ENCODE peak calls at places on chromosomes 1 and 21, in eight cellular contexts. Y is CD8-positive, alpha-beta T cell; H is lower lobe of right lung; D is cardiac muscle cell; W is NB4; F is breast epithelium; B is thyroid gland; M is astrocyte of the spinal cord. R is an unnamed sample.

GRCh38 chr1:151892190-151892589 is 17.1 kb downstream of the THEM4 start:
- DNase-seq in B (no peak), F (no peak), H (no peak), D (no peak), Y (no peak), M (peak; percentile 37), W (no peak), R (no peak)

GRCh38 chr1:219276029-219276738 is 102.5 kb downstream of the LYPLAL1 start:
- DNase-seq in H (no peak), W (no peak), D (no peak), B (no peak), Y (no peak), F (no peak), M (no peak), R (no peak)

GRCh38 chr1:45512641-45513054 is 9.0 kb downstream of the PRDX1 start:
- DNase-seq in B (peak; percentile 67), D (peak; percentile 76), F (no peak), H (no peak), Y (peak; percentile 66), W (peak; percentile 81), M (peak; percentile 58), R (no peak)

GRCh38 chr1:108502624-108503023 is 52.5 kb downstream of the NBPF6 start:
- DNase-seq in F (no peak), H (no peak), M (peak; percentile 15), B (no peak), Y (no peak), W (no peak), D (no peak), R (no peak)

GRCh38 chr21:33109574-33110339 is 39.8 kb downstream of the OLIG1 start:
- DNase-seq in M (no peak), W (peak; percentile 93), F (no peak), H (no peak), B (no peak), D (peak; percentile 15), Y (no peak), R (no peak)

GRCh38 chr1:20185834-20186782 is at the start of the genes PLA2G2C and UBXN10:
- DNase-seq in W (peak; percentile 52), F (peak; percentile 45), M (no peak), B (peak; percentile 85), H (peak; percentile 83), Y (peak; percentile 61), D (peak; percentile 66), R (peak; percentile 88)

GRCh38 chr1:206803221-206803730 is 31.0 kb upstream of the IL10 start:
- DNase-seq in M (no peak), H (no peak), W (no peak), D (no peak), Y (peak; percentile 79), F (peak; percentile 33), B (peak; percentile 10), R (peak; percentile 55)

GRCh38 chr21:43262427-43262826 is 93.6 kb downstream of the CRYAA start:
- DNase-seq in D (no peak), F (no peak), W (peak; percentile 23), Y (no peak), M (no peak), H (peak; percentile 33), B (no peak), R (peak; percentile 59)

GRCh38 chr1:44035726-44036408 is 4.6 kb upstream of the SLC6A9 start:
- DNase-seq in W (peak; percentile 38), M (no peak), D (no peak), B (no peak), H (no peak), F (no peak), Y (no peak), R (no peak)

GRCh38 chr1:172662464-172663109 is 3.7 kb downstream of the FASLG start:
- DNase-seq in H (peak; percentile 66), D (no peak), W (peak; percentile 95), Y (peak; percentile 89), M (peak; percentile 84), F (peak; percentile 33), B (peak; percentile 34), R (peak; percentile 65)

GRCh38 chr1:46605242-46605641 is 1.2 kb upstream of the MKNK1 start:
- DNase-seq in Y (peak; percentile 64), B (no peak), M (no peak), W (peak; percentile 44), F (no peak), D (no peak), H (no peak), R (no peak)

GRCh38 chr1:85581802-85582686 is 1.5 kb downstream of the CCN1 start:
- DNase-seq in B (peak; percentile 91), H (peak; percentile 80), D (peak; percentile 70), W (no peak), F (peak; percentile 73), Y (no peak), M (peak; percentile 82), R (no peak)

GRCh38 chr1:94531664-94532063 is 9.9 kb downstream of the F3 start:
- DNase-seq in H (no peak), M (no peak), F (no peak), W (no peak), Y (no peak), D (no peak), B (no peak), R (no peak)

GRCh38 chr1:221810406-221810805 is 68.5 kb upstream of the DUSP10 start:
- DNase-seq in W (no peak), B (no peak), D (no peak), M (peak; percentile 81), Y (no peak), F (no peak), H (no peak), R (no peak)

GRCh38 chr1:232416026-232416568 is 213.8 kb downstream of the SIPA1L2 start:
- DNase-seq in H (no peak), F (no peak), M (no peak), B (peak; percentile 68), D (no peak), W (no peak), Y (no peak), R (no peak)

GRCh38 chr1:234613992-234614584 is 4.1 kb upstream of the IRF2BP2 start:
- DNase-seq in H (no peak), W (peak; percentile 14), F (no peak), B (no peak), M (peak; percentile 44), Y (no peak), D (no peak), R (no peak)

GRCh38 chr1:154304664-154305337 is 16.1 kb upstream of the AQP10 start:
- DNase-seq in Y (no peak), B (no peak), M (no peak), D (no peak), F (no peak), W (no peak), H (no peak), R (no peak)

GRCh38 chr1:48026275-48026674 is 29.1 kb upstream of the TRABD2B start:
- DNase-seq in B (no peak), Y (no peak), W (peak; percentile 42), D (no peak), F (no peak), H (no peak), M (no peak), R (no peak)

GRCh38 chr1:64163972-64164371 is 39.5 kb upstream of the UBE2U start:
- DNase-seq in M (peak; percentile 63), B (no peak), H (no peak), Y (no peak), F (no peak), D (no peak), W (no peak), R (no peak)

GRCh38 chr1:97044159-97044760 is 322.7 kb downstream of the PTBP2 start:
- DNase-seq in Y (no peak), F (no peak), W (no peak), B (no peak), D (no peak), M (no peak), H (no peak), R (no peak)

GRCh38 chr1:64942118-64942517 is 24.2 kb downstream of the JAK1 start:
- DNase-seq in B (no peak), D (no peak), W (no peak), M (no peak), F (no peak), H (no peak), Y (no peak), R (no peak)

GRCh38 chr1:185681034-185681633 is 53.1 kb upstream of the HMCN1 start:
- DNase-seq in B (no peak), H (no peak), D (peak; percentile 64), M (peak; percentile 28), F (no peak), Y (no peak), W (peak; percentile 60), R (no peak)
- TF ChIP-seq CTCF in B (peak; percentile 25), H (peak; percentile 74), D (peak; percentile 68), M (peak; percentile 68), F (no peak), Y (peak; percentile 30), W (peak; percentile 44), R (peak; percentile 27)

GRCh38 chr1:188988589-188988988 is 1489.1 kb downstream of the BRINP3 start:
- DNase-seq in W (no peak), H (no peak), F (no peak), M (no peak), D (no peak), B (no peak), Y (no peak), R (no peak)

DNA sequence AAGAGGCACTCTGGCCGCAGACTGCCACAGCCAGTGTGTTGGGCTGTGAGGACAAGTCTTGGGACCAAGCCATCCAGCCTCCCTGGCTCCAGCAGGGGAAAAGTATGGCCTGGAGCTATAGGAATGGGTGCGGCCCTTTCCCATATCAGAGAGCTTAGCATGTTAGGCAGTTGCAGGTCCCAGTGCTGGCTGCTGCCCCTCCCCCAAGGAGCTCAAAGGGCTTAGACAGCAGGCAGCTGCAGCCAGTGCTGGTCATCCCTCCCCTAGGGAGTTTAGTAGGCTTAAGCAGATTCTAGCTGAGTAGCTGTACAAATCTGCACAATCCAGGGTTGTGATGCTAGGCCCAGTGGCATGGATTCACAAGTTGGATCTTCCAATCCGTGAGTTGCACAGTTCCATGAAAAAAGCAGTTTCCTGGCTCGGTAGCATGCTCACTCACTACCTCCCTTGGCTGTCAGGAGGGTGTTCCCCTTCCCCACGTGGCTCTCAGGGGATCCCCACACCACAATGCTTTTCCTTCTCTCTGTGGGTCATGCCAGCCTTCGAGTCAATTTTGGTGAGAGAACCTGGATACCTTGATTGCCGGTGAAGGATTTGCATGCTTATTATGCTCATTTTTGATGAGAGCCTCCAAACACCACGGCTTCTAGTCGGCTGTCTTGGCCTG is 1490.8 kb downstream of the BRINP3 start:
- DNase-seq in Y (no peak), F (no peak), D (no peak), M (no peak), H (no peak), B (no peak), W (no peak), R (no peak)
- TF ChIP-seq CTCF in Y (no peak), F (no peak), D (no peak), M (no peak), H (no peak), B (no peak), W (no peak), R (no peak)

DNA sequence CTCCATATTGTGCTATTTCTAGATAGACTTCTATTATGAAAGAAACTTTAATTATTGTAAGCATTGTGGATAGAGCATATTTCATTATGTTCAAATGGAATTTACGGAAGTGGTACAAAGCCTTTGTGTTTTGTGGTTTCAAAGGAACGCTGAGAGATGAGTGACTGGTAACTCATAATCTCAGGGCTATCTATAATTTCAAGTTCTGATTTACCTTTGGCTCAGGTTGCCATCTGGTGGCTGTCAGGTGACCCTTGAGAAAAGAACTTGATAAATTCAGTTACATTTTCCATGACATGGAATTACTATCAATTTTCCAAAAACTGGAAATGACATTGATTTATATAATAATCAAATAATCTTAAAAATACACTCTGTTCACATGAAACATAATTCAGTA is 12.2 kb downstream of the NTNG1 start:
- DNase-seq in B (no peak), M (peak; percentile 17), W (peak; percentile 8), H (no peak), D (no peak), Y (no peak), F (no peak), R (no peak)
- TF ChIP-seq CTCF in B (no peak), M (no peak), W (no peak), H (no peak), D (no peak), Y (no peak), F (no peak), R (no peak)

GRCh38 chr1:53942149-53942957 is 3.1 kb downstream of the IFT25 start:
- DNase-seq in D (no peak), H (no peak), M (no peak), F (no peak), W (no peak), B (no peak), Y (no peak), R (no peak)
- TF ChIP-seq CTCF in D (no peak), H (no peak), M (no peak), F (no peak), W (no peak), B (no peak), Y (no peak), R (no peak)

R was measured in mucosa of descending colon.